ENCODE peak calls at places on chromosomes 1 and 21, in ten cellular contexts. K is A549; J is central memory CD8-positive, alpha-beta T cell; O is pancreas; B is sciatic nerve; Z is activated T-cell treated with anti-CD3 and anti-CD28 coated beads, Interleukin-2, amount 50 U/mL, for 4 hours; P is HepG2; M is activated naive CD4-positive, alpha-beta T cell treated with anti-CD3 and anti-CD28 coated beads, Interleukin-2, amount 50 U/mL, for 72 hours; Y is Right ventricle myocardium superior; N is left lobe of liver. W is an unnamed sample.

GRCh38 chr1:183023601-183024351 is 556 bp downstream of the LAMC1 start:
- ATAC-seq in N (peak; percentile 83), Y (peak; percentile 31), M (peak; percentile 81), Z (peak; percentile 55), O (peak; percentile 66), J (peak; percentile 32), B (peak; percentile 32), P (peak; percentile 90), K (peak; percentile 85), W (peak; percentile 76)

GRCh38 chr1:170415734-170416372 is 116.1 kb upstream of the GORAB start:
- ATAC-seq in O (no peak), J (no peak), P (no peak), Z (no peak), B (peak; percentile 37), K (no peak), N (no peak), M (no peak), Y (no peak), W (no peak)

GRCh38 chr1:157176016-157176415 is 37.8 kb upstream of the ETV3 start:
- ATAC-seq in B (no peak), Z (no peak), M (no peak), P (no peak), J (no peak), N (no peak), O (no peak), Y (no peak), K (no peak), W (no peak)

GRCh38 chr21:25895565-25896205 is 160.9 kb downstream of the GABPA start:
- ATAC-seq in O (peak; percentile 88), K (no peak), Z (peak; percentile 70), B (peak; percentile 90), M (peak; percentile 72), P (no peak), N (peak; percentile 95), Y (peak; percentile 82), J (no peak), W (peak; percentile 85)

GRCh38 chr1:215146252-215146975 is 63.9 kb downstream of the KCNK2 start:
- ATAC-seq in P (no peak), J (no peak), O (no peak), Y (no peak), M (no peak), K (no peak), Z (no peak), N (peak; percentile 75), B (no peak), W (no peak)

GRCh38 chr1:51768971-51769601 is 109.4 kb downstream of the NRDC start:
- ATAC-seq in B (peak; percentile 83), N (peak; percentile 92), Z (no peak), M (peak; percentile 60), Y (peak; percentile 83), O (peak; percentile 75), P (peak; percentile 82), J (no peak), K (peak; percentile 82), W (peak; percentile 73)

GRCh38 chr1:67307251-67308060 is at the start of gene IL12RB2:
- ATAC-seq in P (peak; percentile 28), Z (peak; percentile 81), Y (peak; percentile 81), J (peak; percentile 60), K (peak; percentile 43), M (peak; percentile 76), N (peak; percentile 71), B (peak; percentile 46), O (peak; percentile 90), W (peak; percentile 65)

GRCh38 chr1:3714284-3714741 is 37.9 kb upstream of the CCDC27 start:
- ATAC-seq in Y (peak; percentile 73), P (no peak), O (no peak), J (no peak), K (no peak), N (peak; percentile 77), Z (no peak), M (no peak), B (no peak), W (no peak)

GRCh38 chr21:18759751-18760161 is 356.2 kb upstream of the TMPRSS15 start:
- ATAC-seq in B (no peak), K (no peak), O (no peak), Z (no peak), Y (no peak), J (no peak), M (no peak), N (no peak), P (no peak), W (no peak)

GRCh38 chr1:1997561-1997960 is 6.0 kb downstream of the CFAP74 start:
- ATAC-seq in M (no peak), B (no peak), Z (no peak), P (no peak), N (no peak), O (no peak), K (no peak), J (no peak), Y (no peak), W (no peak)

W was measured in esophagus mucosa.